ENCODE peak calls at places on chromosomes 2 and 18, in seven cellular contexts. P, G, O, D, C, U and E are unnamed samples.
A peak's percentile ranks its signal among the peaks of the same experiment; 100 is the strongest.

GRCh38 chr2:204116154-204116792 is 179.7 kb downstream of the ICOS start:
- DNase-seq in P (no peak), G (no peak), O (no peak), D (no peak), C (no peak), U (no peak), E (no peak)

GRCh38 chr2:230414302-230414701 is 1.7 kb upstream of the SP100 start:
- DNase-seq in P (no peak), G (no peak), O (no peak), D (no peak), C (no peak), U (no peak), E (no peak)

GRCh38 chr2:57497489-57498096 is 549.0 kb upstream of the VRK2 start:
- DNase-seq in P (no peak), G (no peak), O (no peak), D (no peak), C (no peak), U (peak; percentile 83), E (no peak)

GRCh38 chr2:212968284-212969081 is 182.9 kb downstream of the IKZF2 start:
- DNase-seq in P (no peak), G (no peak), O (no peak), D (no peak), C (no peak), U (no peak), E (no peak)

GRCh38 chr2:152413228-152414030 is 78.5 kb downstream of the FMNL2 start:
- DNase-seq in P (no peak), G (no peak), O (no peak), D (no peak), C (no peak), U (no peak), E (no peak)

GRCh38 chr18:73758446-73758845 is 389.2 kb downstream of the FBXO15 start:
- DNase-seq in P (no peak), G (no peak), O (no peak), D (no peak), C (no peak), U (no peak), E (no peak)

GRCh38 chr2:229857634-229858033 is 64.2 kb downstream of the TRIP12 start:
- DNase-seq in P (no peak), G (no peak), O (no peak), D (no peak), C (no peak), U (no peak), E (no peak)

GRCh38 chr18:68441241-68441640 is 273.7 kb downstream of the TMX3 start:
- DNase-seq in P (no peak), G (no peak), O (no peak), D (no peak), C (no peak), U (no peak), E (no peak)

GRCh38 chr2:240909216-240909974 is 3.3 kb downstream of the CROCC2 start:
- DNase-seq in P (no peak), G (no peak), O (no peak), D (no peak), C (no peak), U (no peak), E (no peak)

GRCh38 chr18:12703714-12704113 is 872 bp downstream of the PSMG2 start:
- DNase-seq in P (no peak), G (no peak), O (no peak), D (no peak), C (no peak), U (peak; percentile 63), E (peak; percentile 14)

GRCh38 chr2:159989249-159989648 is 73.2 kb downstream of the PLA2R1 start:
- DNase-seq in P (no peak), G (no peak), O (no peak), D (no peak), C (no peak), U (no peak), E (no peak)

GRCh38 chr2:152781210-152781609 is 62.8 kb downstream of the ARL6IP6 start:
- DNase-seq in P (no peak), G (no peak), O (no peak), D (no peak), C (no peak), U (no peak), E (no peak)

GRCh38 chr2:239773377-239774141 is 251.6 kb downstream of the NDUFA10 start:
- DNase-seq in P (no peak), G (no peak), O (peak; percentile 31), D (no peak), C (no peak), U (no peak), E (no peak)

GRCh38 chr18:33878213-33878612 is 300.2 kb downstream of the ASXL3 start:
- DNase-seq in P (no peak), G (no peak), O (no peak), D (no peak), C (no peak), U (no peak), E (no peak)

GRCh38 chr2:226671177-226671676 is 128.4 kb downstream of the IRS1 start:
- DNase-seq in P (no peak), G (no peak), O (no peak), D (no peak), C (no peak), U (no peak), E (no peak)